ENCODE peak calls at places on chromosomes 16 and 17, in eight cellular contexts. X is psoas muscle; E is NCI-H2081; R is stimulated activated naive CD4-positive, alpha-beta T cell treated with Interleukin-2 at 50 U/mL for 16 hours; A is activated T-cell treated with anti-CD3 and anti-CD28 coated beads for 4 hours; Y is A549; U is thoracic aorta; T is stomach. M is an unnamed sample.

GRCh38 chr16:48188449-48189102 is 32.8 kb upstream of the ABCC12 start:
- DNase-seq in X (no peak), E (no peak), R (no peak), A (no peak), Y (no peak), U (no peak), T (no peak), M (no peak)

GRCh38 chr17:45857977-45858708 is 13.5 kb downstream of the SPPL2C start:
- DNase-seq in X (no peak), E (no peak), R (no peak), A (no peak), Y (no peak), U (no peak), T (no peak), M (no peak)

GRCh38 chr16:49592507-49593422 is 219.2 kb downstream of the C16orf78 start:
- DNase-seq in X (peak), E (no peak), R (no peak), A (peak), Y (peak), U (no peak), T (peak), M (peak)

GRCh38 chr17:37103191-37103590 is 154.4 kb downstream of the AATF start:
- DNase-seq in X (no peak), E (no peak), R (no peak), A (no peak), Y (no peak), U (no peak), T (no peak), M (no peak)

GRCh38 chr16:90008708-90009145 is 10.5 kb downstream of the DBNDD1 start:
- DNase-seq in X (peak), E (no peak), R (peak), A (peak), Y (no peak), U (no peak), T (no peak), M (no peak)

GRCh38 chr17:76384222-76384986 is at the start of gene SPHK1:
- DNase-seq in X (peak), E (peak), R (peak), A (peak), Y (peak), U (no peak), T (peak), M (peak)

GRCh38 chr16:14155572-14156213 is 84.6 kb downstream of the MRTFB start:
- DNase-seq in X (no peak), E (no peak), R (no peak), A (no peak), Y (no peak), U (no peak), T (no peak), M (no peak)

GRCh38 chr17:78862073-78863023 is 21.7 kb upstream of the USP36 start:
- DNase-seq in X (peak), E (no peak), R (no peak), A (no peak), Y (peak), U (peak), T (peak), M (no peak)

GRCh38 chr17:5446786-5447185 is 7.8 kb upstream of the C1QBP start:
- DNase-seq in X (no peak), E (no peak), R (no peak), A (no peak), Y (no peak), U (no peak), T (no peak), M (no peak)

GRCh38 chr16:75251280-75252048 is at the start of gene BCAR1:
- DNase-seq in X (peak), E (peak), R (no peak), A (no peak), Y (peak), U (no peak), T (peak), M (peak)

GRCh38 chr17:68533887-68534700 is 21.9 kb downstream of the PRKAR1A start:
- DNase-seq in X (no peak), E (no peak), R (no peak), A (no peak), Y (no peak), U (no peak), T (no peak), M (no peak)

GRCh38 chr17:55390364-55390977 is 31.2 kb downstream of the MMD start:
- DNase-seq in X (no peak), E (no peak), R (no peak), A (no peak), Y (no peak), U (no peak), T (no peak), M (no peak)

GRCh38 chr17:78818932-78819331 is 21.7 kb downstream of the USP36 start:
- DNase-seq in X (peak), E (no peak), R (peak), A (peak), Y (no peak), U (no peak), T (peak), M (no peak)

M was measured in 8988T.